ENCODE peak calls at places on chromosomes 13 and 19, in five cellular contexts. One of them, this sample, is unnamed.

GRCh38 chr19:39566064-39566463 is 26.1 kb upstream of the EID2 start:
- DNase-seq in mucosa of gallbladder: no peak
- DNase-seq in CD4-positive, alpha-beta T cell: no peak
- DNase-seq in dorsolateral prefrontal cortex: no peak
- DNase-seq in dermis microvascular lymphatic vessel endothelial cell: no peak
- DNase-seq in this sample: no peak

GRCh38 chr13:32168136-32168535 is 136.6 kb downstream of the FRY start:
- DNase-seq in mucosa of gallbladder: no peak
- DNase-seq in CD4-positive, alpha-beta T cell: no peak
- DNase-seq in dorsolateral prefrontal cortex: no peak
- DNase-seq in dermis microvascular lymphatic vessel endothelial cell: no peak
- DNase-seq in this sample: no peak

GRCh38 chr19:35533201-35533821 is at the start of gene GAPDHS:
- DNase-seq in mucosa of gallbladder: no peak
- DNase-seq in CD4-positive, alpha-beta T cell: no peak
- DNase-seq in dorsolateral prefrontal cortex: no peak
- DNase-seq in dermis microvascular lymphatic vessel endothelial cell: no peak
- DNase-seq in this sample: no peak

GRCh38 chr13:111006508-111007031 is 91.7 kb upstream of the ANKRD10 start:
- DNase-seq in mucosa of gallbladder: peak
- DNase-seq in CD4-positive, alpha-beta T cell: no peak
- DNase-seq in dorsolateral prefrontal cortex: no peak
- DNase-seq in dermis microvascular lymphatic vessel endothelial cell: peak
- DNase-seq in this sample: no peak

GRCh38 chr13:45367358-45367757 is 26.4 kb upstream of the TPT1 start:
- DNase-seq in mucosa of gallbladder: peak
- DNase-seq in CD4-positive, alpha-beta T cell: peak
- DNase-seq in dorsolateral prefrontal cortex: no peak
- DNase-seq in dermis microvascular lymphatic vessel endothelial cell: peak
- DNase-seq in this sample: peak

GRCh38 chr13:94860981-94861407 is 148.6 kb upstream of the SOX21 start:
- DNase-seq in mucosa of gallbladder: no peak
- DNase-seq in CD4-positive, alpha-beta T cell: no peak
- DNase-seq in dorsolateral prefrontal cortex: no peak
- DNase-seq in dermis microvascular lymphatic vessel endothelial cell: peak
- DNase-seq in this sample: no peak

GRCh38 chr19:6273701-6274601 is 5.8 kb downstream of the MLLT1 start:
- DNase-seq in mucosa of gallbladder: peak
- DNase-seq in CD4-positive, alpha-beta T cell: no peak
- DNase-seq in dorsolateral prefrontal cortex: peak
- DNase-seq in dermis microvascular lymphatic vessel endothelial cell: peak
- DNase-seq in this sample: peak

GRCh38 chr13:43472344-43472743 is 314.4 kb downstream of the ENOX1 start:
- DNase-seq in mucosa of gallbladder: no peak
- DNase-seq in CD4-positive, alpha-beta T cell: no peak
- DNase-seq in dorsolateral prefrontal cortex: no peak
- DNase-seq in dermis microvascular lymphatic vessel endothelial cell: peak
- DNase-seq in this sample: no peak

GRCh38 chr13:49657241-49657641 is 28.9 kb downstream of the ARL11 start:
- DNase-seq in mucosa of gallbladder: no peak
- DNase-seq in CD4-positive, alpha-beta T cell: no peak
- DNase-seq in dorsolateral prefrontal cortex: no peak
- DNase-seq in dermis microvascular lymphatic vessel endothelial cell: no peak
- DNase-seq in this sample: no peak

GRCh38 chr13:99124695-99125334 is 75.8 kb upstream of the UBAC2 start:
- DNase-seq in mucosa of gallbladder: no peak
- DNase-seq in CD4-positive, alpha-beta T cell: no peak
- DNase-seq in dorsolateral prefrontal cortex: no peak
- DNase-seq in dermis microvascular lymphatic vessel endothelial cell: peak
- DNase-seq in this sample: peak

GRCh38 chr19:33687761-33688656 is 66.3 kb downstream of the CHST8 start:
- DNase-seq in mucosa of gallbladder: no peak
- DNase-seq in CD4-positive, alpha-beta T cell: no peak
- DNase-seq in dorsolateral prefrontal cortex: no peak
- DNase-seq in dermis microvascular lymphatic vessel endothelial cell: no peak
- DNase-seq in this sample: no peak

GRCh38 chr13:114049026-114049425 is 75.2 kb upstream of the C13orf46 start:
- DNase-seq in mucosa of gallbladder: no peak
- DNase-seq in CD4-positive, alpha-beta T cell: peak
- DNase-seq in dorsolateral prefrontal cortex: no peak
- DNase-seq in dermis microvascular lymphatic vessel endothelial cell: no peak
- DNase-seq in this sample: peak

GRCh38 chr19:10228925-10229324 is 2.2 kb downstream of the S1PR2 start:
- DNase-seq in mucosa of gallbladder: no peak
- DNase-seq in CD4-positive, alpha-beta T cell: peak
- DNase-seq in dorsolateral prefrontal cortex: no peak
- DNase-seq in dermis microvascular lymphatic vessel endothelial cell: peak
- DNase-seq in this sample: peak

GRCh38 chr19:34282611-34283519 is 28.5 kb downstream of the GARRE1 start:
- DNase-seq in mucosa of gallbladder: no peak
- DNase-seq in CD4-positive, alpha-beta T cell: no peak
- DNase-seq in dorsolateral prefrontal cortex: peak
- DNase-seq in dermis microvascular lymphatic vessel endothelial cell: peak
- DNase-seq in this sample: no peak

GRCh38 chr19:47419037-47419783 is at the start of gene MEIS3:
- DNase-seq in mucosa of gallbladder: no peak
- DNase-seq in CD4-positive, alpha-beta T cell: no peak
- DNase-seq in dorsolateral prefrontal cortex: no peak
- DNase-seq in dermis microvascular lymphatic vessel endothelial cell: no peak
- DNase-seq in this sample: no peak

GRCh38 chr13:80359459-80360297 is 18.8 kb upstream of the SPRY2 start:
- DNase-seq in mucosa of gallbladder: no peak
- DNase-seq in CD4-positive, alpha-beta T cell: no peak
- DNase-seq in dorsolateral prefrontal cortex: no peak
- DNase-seq in dermis microvascular lymphatic vessel endothelial cell: peak
- DNase-seq in this sample: no peak

GRCh38 chr19:11418518-11419506 is at the start of gene RGL3:
- DNase-seq in mucosa of gallbladder: no peak
- DNase-seq in CD4-positive, alpha-beta T cell: no peak
- DNase-seq in dorsolateral prefrontal cortex: no peak
- DNase-seq in dermis microvascular lymphatic vessel endothelial cell: no peak
- DNase-seq in this sample: no peak

GRCh38 chr13:32737111-32737571 is 150.9 kb downstream of the PDS5B start:
- DNase-seq in mucosa of gallbladder: no peak
- DNase-seq in CD4-positive, alpha-beta T cell: no peak
- DNase-seq in dorsolateral prefrontal cortex: no peak
- DNase-seq in dermis microvascular lymphatic vessel endothelial cell: peak
- DNase-seq in this sample: no peak

GRCh38 chr13:113798200-113798811 is 39.3 kb downstream of the TMEM255B start:
- DNase-seq in mucosa of gallbladder: no peak
- DNase-seq in CD4-positive, alpha-beta T cell: no peak
- DNase-seq in dorsolateral prefrontal cortex: no peak
- DNase-seq in dermis microvascular lymphatic vessel endothelial cell: no peak
- DNase-seq in this sample: no peak

GRCh38 chr13:94020426-94020825 is 459.1 kb downstream of the DCT start:
- DNase-seq in mucosa of gallbladder: no peak
- DNase-seq in CD4-positive, alpha-beta T cell: no peak
- DNase-seq in dorsolateral prefrontal cortex: no peak
- DNase-seq in dermis microvascular lymphatic vessel endothelial cell: no peak
- DNase-seq in this sample: no peak

GRCh38 chr13:48749699-48750473 is 96.2 kb downstream of the CYSLTR2 start:
- DNase-seq in mucosa of gallbladder: peak
- DNase-seq in CD4-positive, alpha-beta T cell: peak
- DNase-seq in dorsolateral prefrontal cortex: no peak
- DNase-seq in dermis microvascular lymphatic vessel endothelial cell: peak
- DNase-seq in this sample: peak

GRCh38 chr13:39401091-39401647 is 201.8 kb downstream of the LHFPL6 start:
- DNase-seq in mucosa of gallbladder: no peak
- DNase-seq in CD4-positive, alpha-beta T cell: no peak
- DNase-seq in dorsolateral prefrontal cortex: peak
- DNase-seq in dermis microvascular lymphatic vessel endothelial cell: no peak
- DNase-seq in this sample: no peak

GRCh38 chr13:77239312-77239711 is 87.6 kb downstream of the MYCBP2 start:
- DNase-seq in mucosa of gallbladder: no peak
- DNase-seq in CD4-positive, alpha-beta T cell: no peak
- DNase-seq in dorsolateral prefrontal cortex: no peak
- DNase-seq in dermis microvascular lymphatic vessel endothelial cell: peak
- DNase-seq in this sample: no peak

GRCh38 chr13:27667946-27668345 is 46.3 kb downstream of the POLR1D start:
- DNase-seq in mucosa of gallbladder: no peak
- DNase-seq in CD4-positive, alpha-beta T cell: no peak
- DNase-seq in dorsolateral prefrontal cortex: no peak
- DNase-seq in dermis microvascular lymphatic vessel endothelial cell: no peak
- DNase-seq in this sample: no peak

GRCh38 chr19:46361915-46362314 is 15.0 kb downstream of the PPP5C start:
- DNase-seq in mucosa of gallbladder: no peak
- DNase-seq in CD4-positive, alpha-beta T cell: no peak
- DNase-seq in dorsolateral prefrontal cortex: no peak
- DNase-seq in dermis microvascular lymphatic vessel endothelial cell: no peak
- DNase-seq in this sample: no peak

GRCh38 chr13:21849323-21849722 is 178.4 kb downstream of the FGF9 start:
- DNase-seq in mucosa of gallbladder: peak
- DNase-seq in CD4-positive, alpha-beta T cell: no peak
- DNase-seq in dorsolateral prefrontal cortex: no peak
- DNase-seq in dermis microvascular lymphatic vessel endothelial cell: no peak
- DNase-seq in this sample: peak

GRCh38 chr19:48683349-48683748 is 10.5 kb upstream of the NTN5 start:
- DNase-seq in mucosa of gallbladder: no peak
- DNase-seq in CD4-positive, alpha-beta T cell: peak
- DNase-seq in dorsolateral prefrontal cortex: peak
- DNase-seq in dermis microvascular lymphatic vessel endothelial cell: peak
- DNase-seq in this sample: no peak

GRCh38 chr13:114071441-114071840 is 61.0 kb downstream of the RASA3 start:
- DNase-seq in mucosa of gallbladder: no peak
- DNase-seq in CD4-positive, alpha-beta T cell: no peak
- DNase-seq in dorsolateral prefrontal cortex: no peak
- DNase-seq in dermis microvascular lymphatic vessel endothelial cell: no peak
- DNase-seq in this sample: no peak

GRCh38 chr19:50909240-50910070 is 1.7 kb downstream of the KLK4 start:
- DNase-seq in mucosa of gallbladder: peak
- DNase-seq in CD4-positive, alpha-beta T cell: no peak
- DNase-seq in dorsolateral prefrontal cortex: no peak
- DNase-seq in dermis microvascular lymphatic vessel endothelial cell: peak
- DNase-seq in this sample: peak

GRCh38 chr19:34502582-34503545 is 21.3 kb downstream of the WTIP start:
- DNase-seq in mucosa of gallbladder: no peak
- DNase-seq in CD4-positive, alpha-beta T cell: no peak
- DNase-seq in dorsolateral prefrontal cortex: no peak
- DNase-seq in dermis microvascular lymphatic vessel endothelial cell: no peak
- DNase-seq in this sample: peak

GRCh38 chr13:43095771-43096719 is 72.7 kb downstream of the DNAJC15 start:
- DNase-seq in mucosa of gallbladder: no peak
- DNase-seq in CD4-positive, alpha-beta T cell: no peak
- DNase-seq in dorsolateral prefrontal cortex: no peak
- DNase-seq in dermis microvascular lymphatic vessel endothelial cell: peak
- DNase-seq in this sample: no peak

GRCh38 chr19:13932911-13933393 is 5.3 kb downstream of the PODNL1 start:
- DNase-seq in mucosa of gallbladder: no peak
- DNase-seq in CD4-positive, alpha-beta T cell: no peak
- DNase-seq in dorsolateral prefrontal cortex: no peak
- DNase-seq in dermis microvascular lymphatic vessel endothelial cell: no peak
- DNase-seq in this sample: no peak

GRCh38 chr19:38703509-38703908 is 40.8 kb downstream of the CAPN12 start:
- DNase-seq in mucosa of gallbladder: no peak
- DNase-seq in CD4-positive, alpha-beta T cell: no peak
- DNase-seq in dorsolateral prefrontal cortex: no peak
- DNase-seq in dermis microvascular lymphatic vessel endothelial cell: no peak
- DNase-seq in this sample: no peak

GRCh38 chr13:100029930-100030329 is 48.3 kb downstream of the ZIC2 start:
- DNase-seq in mucosa of gallbladder: no peak
- DNase-seq in CD4-positive, alpha-beta T cell: no peak
- DNase-seq in dorsolateral prefrontal cortex: no peak
- DNase-seq in dermis microvascular lymphatic vessel endothelial cell: no peak
- DNase-seq in this sample: no peak

GRCh38 chr13:97133955-97134354 is 88.2 kb upstream of the MBNL2 start:
- DNase-seq in mucosa of gallbladder: peak
- DNase-seq in CD4-positive, alpha-beta T cell: no peak
- DNase-seq in dorsolateral prefrontal cortex: no peak
- DNase-seq in dermis microvascular lymphatic vessel endothelial cell: no peak
- DNase-seq in this sample: no peak

GRCh38 chr13:42392706-42393572 is 121.0 kb downstream of the AKAP11 start:
- DNase-seq in mucosa of gallbladder: no peak
- DNase-seq in CD4-positive, alpha-beta T cell: no peak
- DNase-seq in dorsolateral prefrontal cortex: no peak
- DNase-seq in dermis microvascular lymphatic vessel endothelial cell: no peak
- DNase-seq in this sample: no peak

GRCh38 chr19:10217085-10217484 is 14.0 kb downstream of the S1PR2 start:
- DNase-seq in mucosa of gallbladder: no peak
- DNase-seq in CD4-positive, alpha-beta T cell: no peak
- DNase-seq in dorsolateral prefrontal cortex: no peak
- DNase-seq in dermis microvascular lymphatic vessel endothelial cell: no peak
- DNase-seq in this sample: no peak

GRCh38 chr13:41974262-41974900 is 13.5 kb upstream of the VWA8 start:
- DNase-seq in mucosa of gallbladder: no peak
- DNase-seq in CD4-positive, alpha-beta T cell: no peak
- DNase-seq in dorsolateral prefrontal cortex: no peak
- DNase-seq in dermis microvascular lymphatic vessel endothelial cell: no peak
- DNase-seq in this sample: no peak

GRCh38 chr13:105960326-105960725 is 575.1 kb downstream of the EFNB2 start:
- DNase-seq in mucosa of gallbladder: no peak
- DNase-seq in CD4-positive, alpha-beta T cell: no peak
- DNase-seq in dorsolateral prefrontal cortex: peak
- DNase-seq in dermis microvascular lymphatic vessel endothelial cell: no peak
- DNase-seq in this sample: no peak

This sample was measured in GM20000.